ENCODE peak calls at places on chromosomes 1 and 21, in four cellular contexts. One of them, this sample, is unnamed.

GRCh38 chr1:27504588-27505419 is 14.8 kb upstream of the WASF2 start:
- DNase-seq in HepG2: peak; percentile 92
- DNase-seq in H1: peak; percentile 67
- DNase-seq in GM12878: no peak
- DNase-seq in this sample: no peak

GRCh38 chr1:36128126-36128904 is 3.3 kb upstream of the COL8A2 start:
- DNase-seq in HepG2: no peak
- DNase-seq in H1: no peak
- DNase-seq in GM12878: no peak
- DNase-seq in this sample: no peak

GRCh38 chr1:38452246-38452645 is 405.7 kb upstream of the POU3F1 start:
- DNase-seq in HepG2: no peak
- DNase-seq in H1: peak; percentile 41
- DNase-seq in GM12878: no peak
- DNase-seq in this sample: no peak

GRCh38 chr1:222459652-222460051 is 88.3 kb downstream of the HHIPL2 start:
- DNase-seq in HepG2: no peak
- DNase-seq in H1: no peak
- DNase-seq in GM12878: no peak
- DNase-seq in this sample: no peak

GRCh38 chr1:212070720-212071302 is 35.3 kb downstream of the DTL start:
- DNase-seq in HepG2: peak; percentile 35
- DNase-seq in H1: no peak
- DNase-seq in GM12878: no peak
- DNase-seq in this sample: peak; percentile 70

GRCh38 chr1:35269190-35269988 is 880 bp downstream of the ZMYM4 start:
- DNase-seq in HepG2: no peak
- DNase-seq in H1: peak; percentile 47
- DNase-seq in GM12878: no peak
- DNase-seq in this sample: no peak

GRCh38 chr1:54052470-54052933 is 502 bp downstream of the TMEM59 start:
- DNase-seq in HepG2: peak; percentile 31
- DNase-seq in H1: no peak
- DNase-seq in GM12878: no peak
- DNase-seq in this sample: peak; percentile 9

GRCh38 chr1:9279172-9279840 is 13.4 kb upstream of the SPSB1 start:
- DNase-seq in HepG2: peak; percentile 54
- DNase-seq in H1: no peak
- DNase-seq in GM12878: no peak
- DNase-seq in this sample: no peak

GRCh38 chr1:47175227-47175934 is 14.5 kb downstream of the PDZK1IP1 start:
- DNase-seq in HepG2: peak; percentile 64
- DNase-seq in H1: peak; percentile 81
- DNase-seq in GM12878: no peak
- DNase-seq in this sample: peak; percentile 75

GRCh38 chr21:21045538-21045937 is 47.3 kb downstream of the NCAM2 start:
- DNase-seq in HepG2: no peak
- DNase-seq in H1: no peak
- DNase-seq in GM12878: no peak
- DNase-seq in this sample: no peak
- TF ChIP-seq JUND in HepG2: no peak
- TF ChIP-seq JUND in H1: no peak
- TF ChIP-seq JUND in GM12878: no peak
- TF ChIP-seq JUND in this sample: no peak

GRCh38 chr1:204503122-204503912 is 8.7 kb upstream of the PIK3C2B start:
- DNase-seq in HepG2: peak; percentile 67
- DNase-seq in H1: no peak
- DNase-seq in GM12878: no peak
- DNase-seq in this sample: no peak
- TF ChIP-seq JUND in HepG2: no peak
- TF ChIP-seq JUND in H1: no peak
- TF ChIP-seq JUND in GM12878: no peak
- TF ChIP-seq JUND in this sample: no peak

DNA sequence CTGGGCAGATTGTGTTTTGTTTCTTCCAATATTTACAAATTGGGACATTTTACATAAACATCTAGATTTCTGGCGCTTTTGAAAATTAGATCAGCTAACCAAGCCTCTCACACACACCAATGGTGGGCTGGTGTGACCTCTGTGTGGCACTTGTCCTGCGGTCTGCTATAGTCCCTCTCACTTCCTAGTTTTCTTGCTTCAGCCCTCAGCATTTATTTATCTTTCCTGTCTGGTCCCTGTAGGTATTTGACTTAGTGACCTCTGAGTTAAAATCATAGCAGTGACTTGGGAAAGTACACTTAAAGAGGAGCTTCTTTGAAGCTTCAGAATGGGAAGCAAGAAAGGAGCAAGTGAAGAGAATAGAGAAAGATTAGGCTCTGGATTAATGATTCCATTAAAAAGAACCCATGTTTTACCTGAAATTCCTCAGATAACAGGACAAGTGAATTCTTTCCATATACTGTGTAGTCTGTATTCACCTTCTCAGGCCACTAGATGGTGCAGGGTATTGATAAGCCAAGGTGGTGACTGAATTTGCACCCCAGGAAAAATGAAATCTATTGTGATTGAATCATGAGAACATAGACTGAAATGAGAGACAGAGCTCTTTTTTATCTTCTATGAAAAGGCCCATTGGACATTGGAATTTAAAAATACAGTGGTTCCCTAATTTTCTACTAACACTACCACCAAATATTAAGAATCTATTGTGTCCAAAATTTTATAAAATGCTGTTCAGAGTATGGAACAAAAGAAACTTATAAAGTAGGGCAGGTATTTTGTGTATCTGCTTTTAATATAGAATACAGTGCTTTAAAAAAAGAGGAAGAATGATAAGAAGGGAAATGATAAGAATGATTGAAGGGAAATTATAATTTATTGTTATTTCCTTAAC is 7.1 kb upstream of the DIPK1A start:
- DNase-seq in HepG2: peak; percentile 45
- DNase-seq in H1: no peak
- DNase-seq in GM12878: no peak
- DNase-seq in this sample: no peak
- TF ChIP-seq JUND in HepG2: no peak
- TF ChIP-seq JUND in H1: no peak
- TF ChIP-seq JUND in GM12878: no peak
- TF ChIP-seq JUND in this sample: no peak

DNA sequence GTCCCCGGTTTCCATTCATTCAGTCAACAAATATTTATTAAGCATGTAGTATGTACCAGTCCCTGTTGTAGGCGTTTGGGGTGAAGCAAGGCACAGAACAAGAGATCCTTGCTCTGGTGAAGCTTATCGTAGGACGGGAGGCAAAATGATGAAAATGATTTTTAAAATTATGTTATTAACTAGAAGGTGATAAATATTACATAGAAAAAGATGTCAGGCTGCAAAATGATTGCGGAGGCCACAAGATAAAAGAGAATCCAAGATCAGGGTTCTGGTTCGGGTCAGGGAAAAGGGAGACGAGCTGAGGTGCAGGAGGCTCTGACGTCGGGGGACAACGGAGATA is 602 bp upstream of the CGN start:
- DNase-seq in HepG2: no peak
- DNase-seq in H1: no peak
- DNase-seq in GM12878: no peak
- DNase-seq in this sample: no peak
- TF ChIP-seq JUND in HepG2: no peak
- TF ChIP-seq JUND in H1: no peak
- TF ChIP-seq JUND in GM12878: no peak
- TF ChIP-seq JUND in this sample: no peak